ENCODE peak calls at places on chromosome 20, in seven cellular contexts. One of them, this sample, is unnamed.

GRCh38 chr20:12291386-12291785 is 373.7 kb downstream of the BTBD3 start:
- DNase-seq in GM12878: no peak
- DNase-seq in K562: no peak
- DNase-seq in HepG2: no peak
- DNase-seq in H1: no peak
- DNase-seq in SK-N-SH: no peak
- DNase-seq in GM12891: no peak
- DNase-seq in this sample: no peak

GRCh38 chr20:46552460-46553420 is 2.3 kb upstream of the OCSTAMP start:
- DNase-seq in GM12878: peak
- DNase-seq in K562: no peak
- DNase-seq in HepG2: no peak
- DNase-seq in H1: no peak
- DNase-seq in SK-N-SH: no peak
- DNase-seq in GM12891: no peak
- DNase-seq in this sample: peak

GRCh38 chr20:63441136-63441776 is 31.2 kb downstream of the KCNQ2 start:
- DNase-seq in GM12878: peak
- DNase-seq in K562: no peak
- DNase-seq in HepG2: no peak
- DNase-seq in H1: no peak
- DNase-seq in SK-N-SH: no peak
- DNase-seq in GM12891: no peak
- DNase-seq in this sample: peak

GRCh38 chr20:48238326-48238725 is 453.0 kb upstream of the SULF2 start:
- DNase-seq in GM12878: no peak
- DNase-seq in K562: no peak
- DNase-seq in HepG2: no peak
- DNase-seq in H1: no peak
- DNase-seq in SK-N-SH: no peak
- DNase-seq in GM12891: no peak
- DNase-seq in this sample: no peak

GRCh38 chr20:63950701-63951397 is 5.4 kb downstream of the UCKL1 start:
- DNase-seq in GM12878: no peak
- DNase-seq in K562: no peak
- DNase-seq in HepG2: no peak
- DNase-seq in H1: no peak
- DNase-seq in SK-N-SH: no peak
- DNase-seq in GM12891: no peak
- DNase-seq in this sample: no peak

GRCh38 chr20:36792422-36792821 is 18.9 kb upstream of the DSN1 start:
- DNase-seq in GM12878: no peak
- DNase-seq in K562: peak
- DNase-seq in HepG2: peak
- DNase-seq in H1: peak
- DNase-seq in SK-N-SH: peak
- DNase-seq in GM12891: peak
- DNase-seq in this sample: no peak

GRCh38 chr20:39778847-39779641 is 816.9 kb downstream of the DHX35 start:
- DNase-seq in GM12878: no peak
- DNase-seq in K562: no peak
- DNase-seq in HepG2: no peak
- DNase-seq in H1: no peak
- DNase-seq in SK-N-SH: no peak
- DNase-seq in GM12891: no peak
- DNase-seq in this sample: no peak

GRCh38 chr20:38196592-38196991 is 31.5 kb upstream of the TGM2 start:
- DNase-seq in GM12878: no peak
- DNase-seq in K562: peak
- DNase-seq in HepG2: no peak
- DNase-seq in H1: no peak
- DNase-seq in SK-N-SH: no peak
- DNase-seq in GM12891: no peak
- DNase-seq in this sample: no peak

GRCh38 chr20:58088625-58089024 is 139.8 kb downstream of the ANKRD60 start:
- DNase-seq in GM12878: no peak
- DNase-seq in K562: no peak
- DNase-seq in HepG2: no peak
- DNase-seq in H1: no peak
- DNase-seq in SK-N-SH: no peak
- DNase-seq in GM12891: no peak
- DNase-seq in this sample: no peak

GRCh38 chr20:38805502-38805957 is at the start of gene PPP1R16B:
- DNase-seq in GM12878: no peak
- DNase-seq in K562: peak
- DNase-seq in HepG2: no peak
- DNase-seq in H1: no peak
- DNase-seq in SK-N-SH: peak
- DNase-seq in GM12891: peak
- DNase-seq in this sample: peak

GRCh38 chr20:11912664-11913415 is 4.9 kb upstream of the BTBD3 start:
- DNase-seq in GM12878: no peak
- DNase-seq in K562: no peak
- DNase-seq in HepG2: no peak
- DNase-seq in H1: no peak
- DNase-seq in SK-N-SH: no peak
- DNase-seq in GM12891: no peak
- DNase-seq in this sample: no peak

GRCh38 chr20:47262365-47263013 is 94.0 kb downstream of the ZMYND8 start:
- DNase-seq in GM12878: peak
- DNase-seq in K562: no peak
- DNase-seq in HepG2: no peak
- DNase-seq in H1: no peak
- DNase-seq in SK-N-SH: peak
- DNase-seq in GM12891: peak
- DNase-seq in this sample: peak

GRCh38 chr20:51372966-51373365 is 169.6 kb downstream of the NFATC2 start:
- DNase-seq in GM12878: no peak
- DNase-seq in K562: no peak
- DNase-seq in HepG2: no peak
- DNase-seq in H1: no peak
- DNase-seq in SK-N-SH: no peak
- DNase-seq in GM12891: no peak
- DNase-seq in this sample: no peak

GRCh38 chr20:24676353-24676977 is 207.0 kb downstream of the SYNDIG1 start:
- DNase-seq in GM12878: no peak
- DNase-seq in K562: no peak
- DNase-seq in HepG2: no peak
- DNase-seq in H1: no peak
- DNase-seq in SK-N-SH: no peak
- DNase-seq in GM12891: no peak
- DNase-seq in this sample: no peak

GRCh38 chr20:50271674-50272412 is 81.2 kb downstream of the CEBPB start:
- DNase-seq in GM12878: no peak
- DNase-seq in K562: no peak
- DNase-seq in HepG2: no peak
- DNase-seq in H1: no peak
- DNase-seq in SK-N-SH: no peak
- DNase-seq in GM12891: no peak
- DNase-seq in this sample: no peak

GRCh38 chr20:50271201-50271600 is 80.6 kb downstream of the CEBPB start:
- DNase-seq in GM12878: no peak
- DNase-seq in K562: no peak
- DNase-seq in HepG2: no peak
- DNase-seq in H1: no peak
- DNase-seq in SK-N-SH: no peak
- DNase-seq in GM12891: no peak
- DNase-seq in this sample: no peak

GRCh38 chr20:50270034-50270395 is 79.4 kb downstream of the CEBPB start:
- DNase-seq in GM12878: no peak
- DNase-seq in K562: no peak
- DNase-seq in HepG2: no peak
- DNase-seq in H1: no peak
- DNase-seq in SK-N-SH: no peak
- DNase-seq in GM12891: no peak
- DNase-seq in this sample: no peak

GRCh38 chr20:50269111-50270033 is 78.7 kb downstream of the CEBPB start:
- DNase-seq in GM12878: no peak
- DNase-seq in K562: no peak
- DNase-seq in HepG2: no peak
- DNase-seq in H1: no peak
- DNase-seq in SK-N-SH: no peak
- DNase-seq in GM12891: no peak
- DNase-seq in this sample: no peak

DNA sequence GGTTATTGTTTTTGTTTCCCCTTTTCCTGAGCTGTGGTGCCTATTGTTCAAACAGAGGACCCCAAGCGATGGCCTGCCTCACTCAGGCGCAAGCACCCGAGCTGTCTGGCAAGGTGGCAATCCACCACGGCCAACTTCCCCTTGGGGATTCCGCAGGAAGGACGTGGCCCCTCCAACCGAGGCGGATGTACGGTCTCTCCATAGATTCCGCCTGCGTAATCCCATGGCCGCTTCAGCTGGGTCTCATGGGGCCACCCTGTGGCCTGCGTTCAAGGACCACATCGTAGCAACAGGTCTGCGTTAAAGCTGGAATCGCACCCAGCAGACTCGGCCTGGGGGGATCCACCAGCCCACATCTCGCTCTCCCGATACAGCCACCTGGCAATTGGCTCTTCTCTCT is 79.9 kb downstream of the CEBPB start:
- DNase-seq in GM12878: no peak
- DNase-seq in K562: no peak
- DNase-seq in HepG2: no peak
- DNase-seq in H1: no peak
- DNase-seq in SK-N-SH: no peak
- DNase-seq in GM12891: no peak
- DNase-seq in this sample: no peak
- TF ChIP-seq TAF1 in GM12878: no peak
- TF ChIP-seq TAF1 in K562: no peak
- TF ChIP-seq TAF1 in HepG2: no peak
- TF ChIP-seq TAF1 in H1: no peak
- TF ChIP-seq TAF1 in SK-N-SH: no peak
- TF ChIP-seq TAF1 in GM12891: no peak
- TF ChIP-seq TAF1 in this sample: no peak

DNA sequence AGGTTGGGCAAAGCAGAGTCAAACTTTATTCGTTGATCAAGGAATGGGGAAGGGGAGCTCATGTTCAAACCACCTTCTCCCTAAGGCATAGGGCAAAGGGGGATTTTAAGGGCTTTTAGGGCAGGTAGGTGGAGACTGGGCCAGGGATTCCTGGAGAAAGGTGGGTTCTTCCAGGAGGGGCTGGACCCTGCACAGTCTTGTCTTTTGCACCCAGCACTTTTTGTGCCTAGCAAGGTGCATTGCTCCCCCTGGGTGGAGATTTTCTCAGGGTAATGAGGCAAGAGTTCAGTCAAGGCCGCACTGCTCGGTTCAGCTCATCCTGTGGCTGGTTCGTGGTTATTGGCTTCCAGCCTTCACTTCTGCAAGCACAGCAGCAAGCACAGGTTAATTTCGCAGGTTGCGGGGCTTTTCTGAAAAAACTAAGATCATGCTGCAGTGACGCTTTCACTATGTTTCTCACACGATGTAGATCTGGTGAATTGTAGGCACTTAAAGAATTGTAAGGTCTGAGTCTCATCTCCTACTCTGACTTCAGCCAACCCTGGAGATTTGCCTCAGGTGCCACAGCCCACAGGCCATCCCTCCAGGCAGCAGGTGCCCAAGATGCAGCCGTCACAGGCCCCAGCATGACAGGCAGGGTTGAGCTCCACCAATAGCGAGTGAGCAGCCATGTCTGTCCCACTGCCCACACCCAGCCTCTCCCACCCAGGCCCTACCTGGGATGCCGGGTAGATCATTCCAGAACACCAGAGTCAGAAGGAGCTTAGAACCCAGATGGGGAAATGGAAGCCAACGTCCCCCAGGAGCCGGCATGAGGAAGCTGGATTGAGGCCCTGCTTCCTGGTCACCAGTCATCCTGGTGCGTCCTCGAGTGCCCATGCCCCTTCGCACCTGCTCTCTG is 37.1 kb downstream of the SUN5 start:
- DNase-seq in GM12878: peak
- DNase-seq in K562: no peak
- DNase-seq in HepG2: no peak
- DNase-seq in H1: no peak
- DNase-seq in SK-N-SH: peak
- DNase-seq in GM12891: no peak
- DNase-seq in this sample: no peak
- TF ChIP-seq TAF1 in GM12878: no peak
- TF ChIP-seq TAF1 in K562: no peak
- TF ChIP-seq TAF1 in HepG2: no peak
- TF ChIP-seq TAF1 in H1: no peak
- TF ChIP-seq TAF1 in SK-N-SH: no peak
- TF ChIP-seq TAF1 in GM12891: no peak
- TF ChIP-seq TAF1 in this sample: no peak

DNA sequence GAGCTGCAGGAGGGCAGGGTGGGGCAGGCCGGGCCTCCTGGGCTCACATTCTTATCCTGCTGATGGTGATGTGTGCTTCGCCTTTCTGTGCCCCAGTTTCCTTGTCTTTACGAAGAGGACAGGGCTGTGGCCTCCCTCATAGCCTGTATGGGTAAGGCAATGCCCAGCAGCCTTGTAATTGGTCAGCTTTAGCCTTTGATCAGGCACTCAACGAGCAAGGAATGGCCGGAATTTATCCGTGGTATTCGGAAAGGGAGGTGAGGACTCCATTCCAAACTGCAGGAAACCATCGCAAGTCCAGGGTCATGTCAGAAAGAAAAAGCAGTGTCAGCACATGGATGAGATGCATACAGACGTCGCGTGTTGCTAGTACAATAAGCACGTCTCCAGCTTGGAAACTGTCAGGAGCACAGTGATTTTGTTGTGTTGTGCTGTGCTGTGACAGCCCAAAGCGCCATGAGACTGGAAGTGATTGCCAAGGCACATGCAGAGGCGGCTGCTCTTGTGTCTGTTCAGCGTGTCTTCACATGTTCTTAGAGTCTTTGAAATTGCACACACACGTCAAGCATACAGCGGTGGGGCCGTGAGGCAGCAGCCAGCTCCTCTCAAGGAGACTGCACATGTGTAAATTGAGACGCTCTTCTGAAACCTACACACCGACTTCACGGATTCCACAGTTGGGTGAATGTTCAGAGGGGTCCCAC is 6.1 kb downstream of the SS18L1 start:
- DNase-seq in GM12878: no peak
- DNase-seq in K562: no peak
- DNase-seq in HepG2: peak
- DNase-seq in H1: no peak
- DNase-seq in SK-N-SH: no peak
- DNase-seq in GM12891: no peak
- DNase-seq in this sample: no peak
- TF ChIP-seq TAF1 in GM12878: no peak
- TF ChIP-seq TAF1 in K562: no peak
- TF ChIP-seq TAF1 in HepG2: no peak
- TF ChIP-seq TAF1 in H1: no peak
- TF ChIP-seq TAF1 in SK-N-SH: no peak
- TF ChIP-seq TAF1 in GM12891: no peak
- TF ChIP-seq TAF1 in this sample: no peak

DNA sequence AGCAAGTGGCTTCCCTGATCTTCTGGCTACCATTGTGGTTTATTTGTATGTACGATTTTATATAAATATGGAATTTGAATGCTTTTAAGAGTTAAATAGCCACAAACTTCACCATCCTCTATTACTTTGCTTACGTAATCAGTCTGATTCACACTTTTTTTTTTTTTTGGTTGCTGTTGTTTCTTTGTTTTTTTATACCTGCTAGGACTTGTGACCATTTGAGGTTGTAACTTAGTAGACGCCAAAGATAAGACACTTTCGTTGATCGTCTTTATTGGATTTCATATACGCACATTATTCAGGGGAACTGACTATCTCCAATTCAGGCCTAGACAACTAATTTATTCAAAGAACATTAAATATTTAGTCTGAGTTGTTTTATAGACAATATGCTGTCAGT is 559.0 kb downstream of the CBLN4 start:
- DNase-seq in GM12878: no peak
- DNase-seq in K562: no peak
- DNase-seq in HepG2: no peak
- DNase-seq in H1: no peak
- DNase-seq in SK-N-SH: no peak
- DNase-seq in GM12891: no peak
- DNase-seq in this sample: no peak
- TF ChIP-seq TAF1 in GM12878: no peak
- TF ChIP-seq TAF1 in K562: no peak
- TF ChIP-seq TAF1 in HepG2: no peak
- TF ChIP-seq TAF1 in H1: no peak
- TF ChIP-seq TAF1 in SK-N-SH: no peak
- TF ChIP-seq TAF1 in GM12891: no peak
- TF ChIP-seq TAF1 in this sample: no peak

This sample was measured in GM12892.